ENCODE peak calls at places on chromosomes 11 and 22, in six cellular contexts. R is HCT116, V is H1, E is SK-N-SH, K is endothelial cell of umbilical vein, X is GM23338. N is an unnamed sample.

GRCh38 chr11:134033696-134034491 is 35.0 kb upstream of the JAM3 start:
- DNase-seq in R (peak; percentile 21), V (peak; percentile 78), E (peak; percentile 88), K (peak; percentile 75), X (peak; percentile 96), N (peak; percentile 88)

GRCh38 chr11:115623021-115623451 is 118.8 kb upstream of the CADM1 start:
- DNase-seq in R (no peak), V (no peak), E (no peak), K (no peak), X (no peak), N (no peak)

GRCh38 chr11:65858354-65859133 is 564 bp upstream of the CFL1 start:
- DNase-seq in R (no peak), V (no peak), E (no peak), K (no peak), X (no peak), N (no peak)

GRCh38 chr11:34644669-34645406 is 23.9 kb downstream of the EHF start:
- DNase-seq in R (no peak), V (no peak), E (no peak), K (no peak), X (no peak), N (no peak)

GRCh38 chr11:131978351-131978750 is 607.9 kb downstream of the NTM start:
- DNase-seq in R (no peak), V (no peak), E (no peak), K (no peak), X (peak; percentile 49), N (no peak)

GRCh38 chr11:134025086-134025437 is 43.8 kb upstream of the JAM3 start:
- DNase-seq in R (no peak), V (no peak), E (no peak), K (no peak), X (no peak), N (no peak)

GRCh38 chr11:116478205-116478604 is 294.6 kb downstream of the BUD13 start:
- DNase-seq in R (no peak), V (no peak), E (no peak), K (no peak), X (no peak), N (no peak)

GRCh38 chr22:17775781-17776470 is 1.7 kb upstream of the BID start:
- DNase-seq in R (no peak), V (no peak), E (no peak), K (no peak), X (no peak), N (no peak)

GRCh38 chr11:75055511-75055910 is 41.2 kb downstream of the OR2AT4 start:
- DNase-seq in R (no peak), V (no peak), E (no peak), K (no peak), X (no peak), N (no peak)

GRCh38 chr11:1732421-1733008 is 17.9 kb downstream of the IFITM10 start:
- DNase-seq in R (no peak), V (no peak), E (no peak), K (no peak), X (no peak), N (no peak)

GRCh38 chr11:2096919-2097301 is 42.3 kb downstream of the IGF2 start:
- DNase-seq in R (no peak), V (no peak), E (no peak), K (no peak), X (peak; percentile 21), N (peak; percentile 64)

GRCh38 chr11:70126494-70126893 is 48.4 kb downstream of the ANO1 start:
- DNase-seq in R (no peak), V (no peak), E (no peak), K (no peak), X (no peak), N (no peak)

GRCh38 chr11:65479184-65480145 is 19.4 kb upstream of the MALAT1 start:
- DNase-seq in R (no peak), V (peak; percentile 66), E (peak; percentile 60), K (peak; percentile 74), X (peak; percentile 83), N (peak; percentile 83)

GRCh38 chr11:2825261-2825885 is 60.2 kb downstream of the CDKN1C start:
- DNase-seq in R (no peak), V (no peak), E (no peak), K (peak; percentile 15), X (no peak), N (peak; percentile 94)

GRCh38 chr11:134063096-134063495 is 5.8 kb upstream of the JAM3 start:
- DNase-seq in R (no peak), V (peak; percentile 31), E (no peak), K (peak; percentile 76), X (no peak), N (no peak)

DNA sequence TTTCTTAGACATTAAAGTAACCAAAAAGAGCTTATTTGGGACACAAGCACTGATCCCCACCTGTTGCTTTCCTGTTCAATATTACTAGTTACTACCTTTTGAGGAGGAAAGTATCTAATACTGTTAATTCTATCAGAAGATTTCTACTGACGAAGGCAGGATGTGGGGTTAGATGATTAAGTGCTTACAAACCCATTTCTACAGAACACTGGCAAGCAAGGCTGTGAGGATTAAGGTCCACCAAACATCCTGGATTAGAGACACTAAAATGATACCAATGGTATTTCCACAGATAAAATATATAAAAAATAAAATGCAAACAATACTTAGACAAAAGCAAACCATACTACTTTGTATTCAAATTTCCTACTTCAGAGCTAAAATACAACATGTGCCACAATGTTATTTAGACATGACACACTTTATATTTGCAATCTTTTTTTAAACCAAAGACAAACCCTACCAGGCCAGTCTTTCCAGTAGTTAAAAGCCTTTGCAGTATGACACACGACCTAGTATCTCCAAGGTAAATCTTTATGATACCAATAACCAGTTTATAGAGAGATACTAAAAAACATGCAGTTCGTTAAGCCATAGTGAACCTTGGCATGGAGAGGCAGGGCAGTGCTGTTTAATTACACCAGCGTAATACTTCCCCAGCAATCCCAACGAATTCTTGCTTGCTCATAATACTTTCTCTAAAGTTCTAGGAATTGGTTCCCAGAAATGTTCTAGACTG is 71.2 kb upstream of the TP53AIP1 start:
- DNase-seq in R (no peak), V (no peak), E (no peak), K (no peak), X (no peak), N (no peak)
- H3K27ac ChIP-seq in R (no peak overlapping the region), V (no peak overlapping the region), E (no peak overlapping the region), K (no peak overlapping the region), X (no peak overlapping the region), N (peak overlapping the region; percentile 10)

GRCh38 chr11:72418834-72419560 is 15.3 kb downstream of the CLPB start:
- DNase-seq in R (no peak), V (no peak), E (no peak), K (no peak), X (no peak), N (no peak)
- TF ChIP-seq CTCF in R (no peak), V (peak; percentile 42), E (peak; percentile 16), K (no peak), X (peak; percentile 21), N (no peak)

GRCh38 chr11:57645716-57646085 is 4.0 kb downstream of the YPEL4 start:
- DNase-seq in R (no peak), V (peak; percentile 70), E (no peak), K (no peak), X (peak; percentile 32), N (no peak)
- TF ChIP-seq POLR2AphosphoS5 in R (peak; percentile 10), V (peak; percentile 70), E (no peak), K (no peak), X (peak; percentile 84), N (no peak)

GRCh38 chr22:37010976-37011375 is 8.3 kb downstream of the TST start:
- DNase-seq in R (no peak), V (no peak), E (no peak), K (no peak), X (no peak), N (no peak)
- H3K27ac ChIP-seq in R (no peak overlapping the region), V (no peak overlapping the region), E (no peak overlapping the region), K (no peak overlapping the region), X (no peak overlapping the region), N (no peak overlapping the region)

GRCh38 chr11:68312780-68313573 is 586 bp downstream of the LRP5 start:
- DNase-seq in R (no peak), V (no peak), E (peak; percentile 79), K (no peak), X (peak; percentile 47), N (no peak)
- TF ChIP-seq CTCF in R (no peak), V (no peak), E (no peak), K (no peak), X (no peak), N (no peak)

GRCh38 chr11:64358536-64358906 is 441 bp upstream of the RPS6KA4 start:
- DNase-seq in R (no peak), V (no peak), E (no peak), K (no peak), X (no peak), N (peak; percentile 72)

GRCh38 chr11:64360403-64360980 is 1.5 kb downstream of the RPS6KA4 start:
- DNase-seq in R (no peak), V (no peak), E (peak; percentile 27), K (no peak), X (peak; percentile 53), N (no peak)

GRCh38 chr11:64359712-64360402 is 895 bp downstream of the RPS6KA4 start:
- DNase-seq in R (no peak), V (no peak), E (peak; percentile 67), K (no peak), X (peak; percentile 72), N (no peak)

GRCh38 chr11:64357904-64358535 is 942 bp upstream of the RPS6KA4 start:
- DNase-seq in R (no peak), V (peak; percentile 51), E (peak; percentile 63), K (no peak), X (no peak), N (peak; percentile 68)

GRCh38 chr11:64358907-64359711 is at the start of gene RPS6KA4:
- DNase-seq in R (no peak), V (peak; percentile 75), E (peak; percentile 95), K (peak; percentile 60), X (peak; percentile 76), N (no peak)
- TF ChIP-seq POLR2AphosphoS5 in R (peak; percentile 83), V (no peak), E (peak; percentile 70), K (peak; percentile 83), X (peak; percentile 54), N (no peak)